ENCODE peak calls at places on chromosome X, in six cellular contexts. D is NCI-H446 treated with DMSO at 0.1 percent for 48 hours; N is pancreas; H is activated CD4-positive, CD25-positive, alpha-beta regulatory T cell; F is AG04450; L is SW 1271. O is an unnamed sample.

GRCh38 chrX:124211312-124211942 is 121.0 kb upstream of the TEX13D start:
- DNase-seq in D (peak), N (no peak), H (no peak), F (no peak), L (peak), O (peak)

GRCh38 chrX:154401918-154402621 is 3.9 kb downstream of the RPL10 start:
- DNase-seq in D (no peak), N (no peak), H (no peak), F (no peak), L (no peak), O (no peak)

GRCh38 chrX:139566981-139567380 is 36.4 kb downstream of the F9 start:
- DNase-seq in D (no peak), N (no peak), H (no peak), F (no peak), L (no peak), O (no peak)

GRCh38 chrX:24487576-24487975 is 22.5 kb downstream of the PDK3 start:
- DNase-seq in D (no peak), N (no peak), H (no peak), F (no peak), L (no peak), O (no peak)

GRCh38 chrX:124028177-124028576 is 66.7 kb downstream of the STAG2 start:
- DNase-seq in D (no peak), N (no peak), H (no peak), F (peak), L (no peak), O (no peak)

GRCh38 chrX:143642426-143642825 is 6.5 kb upstream of the SLITRK4 start:
- DNase-seq in D (no peak), N (no peak), H (no peak), F (no peak), L (no peak), O (no peak)

GRCh38 chrX:13933352-13933751 is 96.3 kb downstream of the GEMIN8 start:
- DNase-seq in D (no peak), N (no peak), H (no peak), F (no peak), L (no peak), O (no peak)

GRCh38 chrX:131821945-131822622 is 201.0 kb upstream of the STK26 start:
- DNase-seq in D (no peak), N (no peak), H (no peak), F (no peak), L (no peak), O (no peak)

GRCh38 chrX:110741213-110741796 is 54.3 kb downstream of the CHRDL1 start:
- DNase-seq in D (no peak), N (no peak), H (no peak), F (no peak), L (no peak), O (no peak)

GRCh38 chrX:97039363-97040029 is 155.8 kb downstream of the RPA4 start:
- DNase-seq in D (peak), N (peak), H (no peak), F (no peak), L (no peak), O (no peak)

GRCh38 chrX:38055170-38055847 is 49.0 kb downstream of the SYTL5 start:
- DNase-seq in D (peak), N (no peak), H (no peak), F (no peak), L (no peak), O (no peak)

GRCh38 chrX:19772759-19773623 is 114.4 kb downstream of the SH3KBP1 start:
- DNase-seq in D (no peak), N (no peak), H (no peak), F (no peak), L (no peak), O (peak)

GRCh38 chrX:118756111-118756510 is 28.7 kb downstream of the IL13RA1 start:
- DNase-seq in D (no peak), N (no peak), H (no peak), F (no peak), L (no peak), O (no peak)

GRCh38 chrX:122866527-122866926 is 317.6 kb upstream of the GRIA3 start:
- DNase-seq in D (no peak), N (no peak), H (no peak), F (no peak), L (peak), O (no peak)

GRCh38 chrX:47497274-47497673 is 14.3 kb upstream of the ZNF41 start:
- DNase-seq in D (no peak), N (no peak), H (no peak), F (no peak), L (no peak), O (no peak)

GRCh38 chrX:47316276-47317025 is 53.9 kb upstream of the ZNF157 start:
- DNase-seq in D (no peak), N (no peak), H (no peak), F (no peak), L (no peak), O (no peak)

GRCh38 chrX:29231800-29232199 is 644.6 kb downstream of the IL1RAPL1 start:
- DNase-seq in D (no peak), N (no peak), H (no peak), F (no peak), L (peak), O (no peak)

GRCh38 chrX:40108084-40108958 is 10.6 kb upstream of the BCOR start:
- DNase-seq in D (peak), N (peak), H (no peak), F (no peak), L (no peak), O (no peak)

GRCh38 chrX:151370906-151371305 is 26.1 kb upstream of the VMA21 start:
- DNase-seq in D (no peak), N (no peak), H (no peak), F (no peak), L (no peak), O (peak)

GRCh38 chrX:71636438-71637252 is 18.3 kb upstream of the CXCR3 start:
- DNase-seq in D (no peak), N (no peak), H (no peak), F (no peak), L (no peak), O (peak)

GRCh38 chrX:2572740-2573139 is 72.0 kb upstream of the DHRSX start:
- DNase-seq in D (no peak), N (no peak), H (no peak), F (no peak), L (no peak), O (no peak)

GRCh38 chrX:75784689-75785491 is at the start of gene MAGEE2:
- DNase-seq in D (no peak), N (no peak), H (no peak), F (no peak), L (no peak), O (peak)

GRCh38 chrX:101051153-101051548 is 760 bp downstream of the TRMT2B start:
- DNase-seq in D (no peak), N (no peak), H (no peak), F (no peak), L (no peak), O (no peak)

GRCh38 chrX:104370089-104370488 is 115.4 kb upstream of the ESX1 start:
- DNase-seq in D (no peak), N (no peak), H (no peak), F (no peak), L (no peak), O (no peak)

GRCh38 chrX:140712413-140713173 is 3.0 kb downstream of the LINC00632 start:
- DNase-seq in D (no peak), N (peak), H (no peak), F (no peak), L (no peak), O (peak)

GRCh38 chrX:43750248-43750676 is 94.2 kb downstream of the MAOA start:
- DNase-seq in D (peak), N (peak), H (no peak), F (peak), L (peak), O (peak)

GRCh38 chrX:3712080-3712869 is 1.2 kb downstream of the PRKX start:
- DNase-seq in D (no peak), N (no peak), H (no peak), F (no peak), L (no peak), O (peak)

GRCh38 chrX:30589146-30589888 is 11.8 kb upstream of the TASL start:
- DNase-seq in D (no peak), N (no peak), H (no peak), F (no peak), L (no peak), O (no peak)

GRCh38 chrX:47661539-47661938 is 2.6 kb upstream of the UXT start:
- DNase-seq in D (no peak), N (no peak), H (no peak), F (no peak), L (no peak), O (no peak)

GRCh38 chrX:139025822-139026221 is 314.3 kb upstream of the FGF13 start:
- DNase-seq in D (no peak), N (no peak), H (no peak), F (no peak), L (no peak), O (no peak)

GRCh38 chrX:97132654-97133415 is 249.1 kb downstream of the RPA4 start:
- DNase-seq in D (no peak), N (no peak), H (no peak), F (no peak), L (no peak), O (no peak)

O was measured in activated CD8-positive, alpha-beta T cell treated with anti-CD3 and anti-CD28 coated beads for 36 hours.